ENCODE peak calls at places on chromosomes 13 and 19, in eight cellular contexts. J, T, U, H, A, G, K and O are unnamed samples.

GRCh38 chr13:113337976-113338375 is 26.0 kb downstream of the GRTP1 start:
- DNase-seq in J (no peak), T (no peak), U (no peak), H (no peak), A (no peak), G (no peak), K (no peak), O (no peak)

GRCh38 chr13:21243045-21243842 is 66.8 kb downstream of the MRPL57 start:
- DNase-seq in J (no peak), T (no peak), U (no peak), H (no peak), A (peak), G (no peak), K (no peak), O (no peak)

GRCh38 chr19:47045867-47046470 is 2.5 kb downstream of the TMEM160 start:
- DNase-seq in J (no peak), T (no peak), U (no peak), H (no peak), A (no peak), G (no peak), K (peak), O (no peak)

GRCh38 chr13:33918199-33918932 is 100.4 kb downstream of the RFC3 start:
- DNase-seq in J (peak), T (peak), U (no peak), H (no peak), A (no peak), G (peak), K (no peak), O (peak)

GRCh38 chr13:30051531-30052060 is 201.2 kb upstream of the UBL3 start:
- DNase-seq in J (no peak), T (no peak), U (no peak), H (no peak), A (no peak), G (no peak), K (peak), O (no peak)

GRCh38 chr13:66950666-66951065 is 279.5 kb downstream of the PCDH9 start:
- DNase-seq in J (no peak), T (no peak), U (no peak), H (no peak), A (no peak), G (no peak), K (no peak), O (no peak)

GRCh38 chr13:28273919-28274318 is 135.6 kb downstream of the PAN3 start:
- DNase-seq in J (no peak), T (no peak), U (no peak), H (no peak), A (no peak), G (no peak), K (peak), O (peak)

GRCh38 chr13:68047889-68048288 is 817.8 kb upstream of the PCDH9 start:
- DNase-seq in J (no peak), T (no peak), U (no peak), H (no peak), A (no peak), G (no peak), K (no peak), O (no peak)

GRCh38 chr13:80870186-80870585 is 529.3 kb upstream of the SPRY2 start:
- DNase-seq in J (no peak), T (no peak), U (no peak), H (no peak), A (no peak), G (no peak), K (no peak), O (no peak)

GRCh38 chr13:28609936-28610335 is 49.0 kb upstream of the POMP start:
- DNase-seq in J (peak), T (peak), U (no peak), H (no peak), A (no peak), G (peak), K (no peak), O (peak)

GRCh38 chr19:54231077-54231931 is 8.5 kb upstream of the LILRB3 start:
- DNase-seq in J (peak), T (peak), U (peak), H (peak), A (peak), G (peak), K (peak), O (peak)

GRCh38 chr13:34942732-34943674 is 933 bp downstream of the NBEA start:
- DNase-seq in J (no peak), T (no peak), U (peak), H (no peak), A (peak), G (no peak), K (peak), O (no peak)

GRCh38 chr19:54325194-54325621 is 12.2 kb upstream of the LILRA5 start:
- DNase-seq in J (peak), T (peak), U (no peak), H (peak), A (no peak), G (peak), K (peak), O (peak)

GRCh38 chr19:6501740-6502648 is at the start of gene TUBB4A:
- DNase-seq in J (no peak), T (no peak), U (no peak), H (peak), A (no peak), G (no peak), K (peak), O (no peak)

GRCh38 chr13:71663431-71663830 is 203.6 kb downstream of the DACH1 start:
- DNase-seq in J (peak), T (no peak), U (no peak), H (no peak), A (no peak), G (no peak), K (no peak), O (no peak)

GRCh38 chr19:47587295-47587694 is 14.3 kb upstream of the ZNF541 start:
- DNase-seq in J (no peak), T (no peak), U (no peak), H (no peak), A (no peak), G (no peak), K (no peak), O (peak)

GRCh38 chr19:11138659-11139526 is 16.7 kb downstream of the SPC24 start:
- DNase-seq in J (peak), T (peak), U (peak), H (no peak), A (no peak), G (peak), K (peak), O (peak)

GRCh38 chr19:37914908-37915307 is 7.9 kb downstream of the SIPA1L3 start:
- DNase-seq in J (no peak), T (no peak), U (no peak), H (no peak), A (no peak), G (no peak), K (no peak), O (no peak)

GRCh38 chr13:76677047-76677446 is 209.2 kb downstream of the KCTD12 start:
- DNase-seq in J (peak), T (peak), U (peak), H (no peak), A (no peak), G (peak), K (no peak), O (peak)

GRCh38 chr13:75798353-75799245 is 162.5 kb downstream of the LMO7 start:
- DNase-seq in J (peak), T (no peak), U (no peak), H (no peak), A (no peak), G (peak), K (no peak), O (peak)

GRCh38 chr13:112457485-112457884 is 81.3 kb downstream of the SPACA7 start:
- DNase-seq in J (no peak), T (no peak), U (no peak), H (no peak), A (no peak), G (no peak), K (no peak), O (no peak)

GRCh38 chr19:8481616-8482015 is 20.8 kb downstream of the PRAM1 start:
- DNase-seq in J (no peak), T (no peak), U (no peak), H (no peak), A (no peak), G (no peak), K (no peak), O (no peak)

GRCh38 chr13:80338781-80339577 is 1.9 kb downstream of the SPRY2 start:
- DNase-seq in J (peak), T (peak), U (peak), H (no peak), A (peak), G (peak), K (peak), O (peak)

GRCh38 chr13:103473081-103473480 is 406.9 kb upstream of the SLC10A2 start:
- DNase-seq in J (no peak), T (no peak), U (no peak), H (no peak), A (no peak), G (no peak), K (no peak), O (no peak)

GRCh38 chr13:26051231-26052135 is at the start of gene SHISA2:
- DNase-seq in J (peak), T (peak), U (no peak), H (no peak), A (peak), G (peak), K (peak), O (peak)
- TF ChIP-seq CTCF in J (no peak), T (no peak), U (no peak), H (no peak), A (no peak), G (no peak), K (no peak), O (no peak)

GRCh38 chr13:48571121-48571901 is 38.4 kb upstream of the RCBTB2 start:
- DNase-seq in J (peak), T (peak), U (peak), H (no peak), A (no peak), G (peak), K (no peak), O (peak)
- H3K4me3 ChIP-seq in J (no peak), T (peak), U (peak), H (no peak), A (no peak), G (peak), K (no peak), O (no peak)

GRCh38 chr19:44685877-44686276 is 13.1 kb upstream of the CEACAM16 start:
- DNase-seq in J (peak), T (peak), U (no peak), H (no peak), A (no peak), G (peak), K (no peak), O (peak)

GRCh38 chr19:44681992-44682790 is 10.9 kb downstream of the CEACAM19 start:
- DNase-seq in J (no peak), T (no peak), U (no peak), H (no peak), A (no peak), G (no peak), K (no peak), O (no peak)

GRCh38 chr19:44684892-44685847 is 13.8 kb upstream of the CEACAM16 start:
- DNase-seq in J (peak), T (peak), U (no peak), H (no peak), A (no peak), G (peak), K (peak), O (peak)

GRCh38 chr19:44682807-44683206 is 11.5 kb downstream of the CEACAM19 start:
- DNase-seq in J (no peak), T (no peak), U (no peak), H (no peak), A (no peak), G (no peak), K (no peak), O (no peak)

GRCh38 chr19:44683434-44684210 is 12.3 kb downstream of the CEACAM19 start:
- DNase-seq in J (no peak), T (no peak), U (no peak), H (no peak), A (no peak), G (no peak), K (no peak), O (no peak)
- TF ChIP-seq CTCF in J (no peak), T (no peak), U (no peak), H (no peak), A (no peak), G (no peak), K (no peak), O (no peak)

GRCh38 chr19:40423938-40424337 is 1.9 kb downstream of the SERTAD1 start:
- DNase-seq in J (no peak), T (no peak), U (no peak), H (no peak), A (no peak), G (no peak), K (no peak), O (no peak)
- H3K4me3 ChIP-seq in J (peak), T (peak), U (peak), H (no peak), A (no peak), G (peak), K (no peak), O (peak)

DNA sequence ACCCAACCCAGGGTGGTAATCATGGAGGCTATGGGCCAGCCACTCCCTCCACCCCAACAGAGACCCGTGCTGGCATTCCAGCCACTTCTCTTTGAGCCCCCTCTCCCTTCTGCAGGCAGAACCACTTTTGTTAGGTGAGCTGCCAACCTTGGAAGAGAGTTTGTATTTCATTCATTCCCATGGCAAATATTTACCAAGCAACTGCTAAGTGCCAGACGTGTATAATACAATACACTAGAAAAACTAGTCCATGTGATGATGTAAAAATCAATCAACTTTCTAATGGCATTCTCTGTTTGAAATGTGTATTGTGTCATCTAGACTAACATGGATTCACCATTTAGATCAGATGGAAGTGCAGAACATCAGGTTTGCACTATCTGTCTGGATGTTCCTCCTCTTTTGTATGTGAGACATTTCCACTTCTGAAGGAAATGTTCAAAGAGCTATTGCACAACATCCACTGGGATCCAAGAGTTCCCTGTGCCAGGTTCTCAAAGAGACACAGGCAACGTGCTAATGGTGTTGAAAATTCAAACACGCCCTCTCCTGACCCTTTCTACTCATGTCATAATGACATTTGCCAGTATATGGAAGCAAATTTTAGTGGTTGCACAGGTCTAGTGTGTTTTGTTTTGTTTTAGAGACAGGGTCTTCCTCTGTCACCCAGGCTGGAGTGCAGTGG is 5.4 kb downstream of the MLNR start:
- DNase-seq in J (no peak), T (no peak), U (no peak), H (no peak), A (peak), G (peak), K (no peak), O (peak)
- TF ChIP-seq CTCF in J (no peak), T (no peak), U (no peak), H (no peak), A (no peak), G (no peak), K (no peak), O (no peak)

GRCh38 chr19:49888478-49888901 is 8.2 kb downstream of the IL4I1 start:
- DNase-seq in J (no peak), T (no peak), U (no peak), H (no peak), A (no peak), G (no peak), K (no peak), O (no peak)

GRCh38 chr19:49890349-49891311 is 6.1 kb downstream of the IL4I1 start:
- DNase-seq in J (no peak), T (no peak), U (no peak), H (peak), A (no peak), G (no peak), K (peak), O (no peak)

GRCh38 chr19:49887653-49888477 is 8.8 kb downstream of the IL4I1 start:
- DNase-seq in J (no peak), T (no peak), U (no peak), H (no peak), A (no peak), G (no peak), K (no peak), O (no peak)

GRCh38 chr19:49889687-49890348 is 6.9 kb downstream of the IL4I1 start:
- DNase-seq in J (peak), T (peak), U (peak), H (peak), A (peak), G (peak), K (peak), O (peak)

GRCh38 chr19:49889038-49889686 is 7.5 kb downstream of the IL4I1 start:
- DNase-seq in J (no peak), T (no peak), U (no peak), H (no peak), A (no peak), G (no peak), K (no peak), O (no peak)
- H3K4me3 ChIP-seq in J (no peak), T (no peak), U (no peak), H (no peak), A (no peak), G (no peak), K (no peak), O (no peak)

GRCh38 chr19:33397536-33398360 is 24.2 kb downstream of the CEBPG start:
- DNase-seq in J (no peak), T (no peak), U (no peak), H (no peak), A (no peak), G (no peak), K (peak), O (no peak)
- TF ChIP-seq CTCF in J (peak), T (no peak), U (no peak), H (no peak), A (no peak), G (peak), K (peak), O (peak)

DNA sequence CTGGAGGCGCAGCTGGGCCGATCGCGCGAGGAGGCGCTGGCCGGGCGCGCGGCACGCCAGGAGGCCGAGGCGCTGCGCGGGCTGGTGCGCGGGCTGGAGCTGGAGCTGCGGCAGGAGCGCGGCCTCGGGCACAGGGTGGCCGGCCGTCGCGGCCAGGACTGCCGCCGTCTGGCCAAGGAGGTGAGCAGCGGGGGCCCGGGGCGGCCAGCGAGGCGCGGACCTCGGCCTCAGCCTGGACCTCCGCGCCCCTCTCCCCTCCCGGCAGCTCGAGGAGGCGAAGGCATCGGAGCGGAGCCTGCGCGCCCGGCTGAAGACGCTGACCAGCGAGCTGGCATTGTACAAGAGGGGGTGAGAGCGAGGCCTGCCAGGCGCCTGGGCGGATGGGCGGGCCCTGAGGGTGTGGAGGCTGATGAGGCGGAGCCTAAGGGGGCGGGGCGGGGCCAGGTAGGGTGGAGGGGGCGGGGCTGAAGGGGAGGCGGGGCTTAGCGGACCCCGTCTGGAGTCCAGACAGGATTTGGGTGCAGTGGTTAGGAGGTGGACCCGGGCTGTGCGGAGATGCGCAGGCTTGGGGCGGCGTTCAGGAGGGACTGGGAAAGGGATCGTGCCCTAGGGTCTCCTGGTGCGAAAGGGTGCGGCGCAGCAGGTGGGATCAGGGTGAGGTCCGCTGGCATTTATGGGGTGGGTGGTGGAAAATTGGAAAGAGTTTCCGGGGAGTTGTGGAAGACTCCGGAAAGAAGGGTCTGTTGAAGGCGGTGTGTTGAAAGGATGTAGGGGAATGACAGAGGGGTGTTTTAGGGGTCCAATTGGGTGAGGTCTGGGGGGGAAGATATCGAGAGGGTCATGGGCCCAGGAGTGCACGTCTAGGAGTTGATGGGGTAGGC is 7.5 kb downstream of the PGLYRP1 start:
- DNase-seq in J (peak), T (peak), U (no peak), H (peak), A (peak), G (no peak), K (peak), O (peak)
- H3K4me3 ChIP-seq in J (no peak), T (no peak), U (peak), H (peak), A (peak), G (no peak), K (peak), O (peak)

GRCh38 chr13:46211116-46211515 is 612 bp upstream of the LRRC63 start:
- DNase-seq in J (peak), T (no peak), U (no peak), H (peak), A (no peak), G (peak), K (no peak), O (no peak)
- TF ChIP-seq CTCF in J (no peak), T (no peak), U (no peak), H (no peak), A (no peak), G (no peak), K (no peak), O (no peak)

GRCh38 chr19:40286235-40286530 is 1.0 kb upstream of the AKT2 start:
- DNase-seq in J (no peak), T (no peak), U (no peak), H (no peak), A (no peak), G (no peak), K (no peak), O (no peak)
- H3K4me3 ChIP-seq in J (no peak), T (peak), U (peak), H (peak), A (peak), G (peak), K (no peak), O (no peak)